ENCODE peak calls at places on chromosomes 11 and 22, in five cellular contexts. P is colonic mucosa; K is tibial nerve; J is SK-N-MC; R is effector memory CD4-positive, alpha-beta T cell. F is an unnamed sample.

GRCh38 chr22:38317237-38317994 is at the start of gene CSNK1E:
- DNase-seq in R (peak), P (peak), J (no peak), K (peak), F (peak)

GRCh38 chr11:110565344-110565684 is 135.6 kb downstream of the FDX1 start:
- DNase-seq in P (no peak), K (no peak), J (no peak), R (no peak), F (no peak)

GRCh38 chr22:36493690-36494110 is 12.3 kb upstream of the TXN2 start:
- DNase-seq in K (peak), J (no peak), R (no peak), P (peak), F (no peak)

GRCh38 chr11:101363706-101364275 is 220.0 kb downstream of the TRPC6 start:
- DNase-seq in K (no peak), P (no peak), R (no peak), J (no peak), F (no peak)

GRCh38 chr11:63595296-63595695 is 18.9 kb downstream of the PLAAT3 start:
- DNase-seq in K (no peak), J (no peak), P (peak), R (no peak), F (no peak)

GRCh38 chr11:18769802-18770456 is 21.7 kb downstream of the PTPN5 start:
- DNase-seq in P (peak), J (no peak), R (no peak), K (no peak), F (no peak)

GRCh38 chr11:32792948-32793475 is 1.4 kb downstream of the CCDC73 start:
- DNase-seq in P (peak), K (peak), R (peak), J (no peak), F (peak)

GRCh38 chr11:33946930-33947329 is 55.1 kb upstream of the LMO2 start:
- DNase-seq in P (no peak), K (no peak), J (no peak), R (no peak), F (no peak)

GRCh38 chr22:40026641-40027040 is 31.9 kb downstream of the FAM83F start:
- DNase-seq in J (no peak), K (no peak), P (no peak), R (no peak), F (no peak)

GRCh38 chr11:46555269-46556054 is 38.4 kb downstream of the AMBRA1 start:
- DNase-seq in P (no peak), R (no peak), J (no peak), K (no peak), F (no peak)

GRCh38 chr11:64581057-64581523 is 9.9 kb upstream of the SLC22A12 start:
- DNase-seq in J (no peak), P (no peak), R (no peak), K (no peak), F (no peak)

GRCh38 chr11:46917109-46918086 is 952 bp downstream of the LRP4 start:
- DNase-seq in K (no peak), J (no peak), R (no peak), P (peak), F (no peak)

GRCh38 chr11:57779275-57779674 is 17.7 kb downstream of the CTNND1 start:
- DNase-seq in J (no peak), R (no peak), K (peak), P (no peak), F (peak)

GRCh38 chr22:48568736-48569330 is 1258.8 kb downstream of the BRD1 start:
- DNase-seq in P (no peak), J (no peak), K (no peak), R (no peak), F (peak)

GRCh38 chr22:30968015-30968923 is at the start of gene MORC2:
- DNase-seq in J (no peak), R (no peak), K (no peak), P (peak), F (no peak)

GRCh38 chr11:64848779-64849599 is 4.5 kb upstream of the CDC42BPG start:
- DNase-seq in R (no peak), P (peak), K (no peak), J (no peak), F (no peak)

GRCh38 chr11:82557274-82557673 is 176.4 kb downstream of the FAM181B start:
- DNase-seq in J (peak), P (no peak), R (no peak), K (peak), F (no peak)

GRCh38 chr22:24230911-24231656 is 13.8 kb downstream of the GGT5 start:
- DNase-seq in J (no peak), R (peak), K (no peak), P (peak), F (no peak)

GRCh38 chr22:48096846-48097665 is 1334.6 kb downstream of the TBC1D22A start:
- DNase-seq in P (no peak), R (no peak), J (no peak), K (no peak), F (no peak)

GRCh38 chr11:85784907-85785306 is 26.0 kb downstream of the SYTL2 start:
- DNase-seq in K (no peak), J (no peak), P (no peak), R (no peak), F (no peak)

GRCh38 chr11:33211153-33211552 is 46.0 kb upstream of the HIPK3 start:
- DNase-seq in K (peak), P (no peak), R (no peak), J (no peak), F (no peak)

GRCh38 chr11:131692151-131692550 is 321.7 kb downstream of the NTM start:
- DNase-seq in R (no peak), K (no peak), J (no peak), P (no peak), F (no peak)

GRCh38 chr22:28027453-28028448 is 108.7 kb upstream of the PITPNB start:
- DNase-seq in K (peak), P (peak), R (no peak), J (no peak), F (no peak)

GRCh38 chr11:119476666-119477331 is 53.8 kb upstream of the THY1 start:
- DNase-seq in P (no peak), K (no peak), J (no peak), R (no peak), F (no peak)

GRCh38 chr11:62958547-62959071 is 26.2 kb downstream of the SLC22A6 start:
- DNase-seq in J (peak), K (no peak), R (no peak), P (peak), F (no peak)

GRCh38 chr22:26471522-26471921 is 12.1 kb downstream of the HPS4 start:
- DNase-seq in J (no peak), P (no peak), K (no peak), R (no peak), F (no peak)

GRCh38 chr11:73792584-73792983 is 4.9 kb downstream of the MRPL48 start:
- DNase-seq in J (no peak), K (no peak), R (no peak), P (no peak), F (no peak)

GRCh38 chr22:47901911-47902310 is 1139.5 kb downstream of the TBC1D22A start:
- DNase-seq in J (no peak), P (no peak), K (no peak), R (no peak), F (no peak)

GRCh38 chr11:88414385-88414861 is 76.9 kb upstream of the CTSC start:
- DNase-seq in J (no peak), K (peak), R (no peak), P (peak), F (no peak)

GRCh38 chr11:28072321-28072720 is 35.6 kb downstream of the KIF18A start:
- DNase-seq in R (no peak), P (no peak), J (no peak), K (no peak), F (no peak)

GRCh38 chr22:37211853-37212173 is 464 bp downstream of the SSTR3 start:
- DNase-seq in J (no peak), K (no peak), P (no peak), R (no peak), F (no peak)

GRCh38 chr11:111983187-111983986 is 41.8 kb upstream of the DLAT start:
- DNase-seq in K (no peak), P (peak), R (no peak), J (no peak), F (peak)

GRCh38 chr22:46941958-46942815 is 179.7 kb downstream of the TBC1D22A start:
- DNase-seq in P (peak), K (peak), J (no peak), R (no peak), F (no peak)

GRCh38 chr22:30234786-30235470 is 11.6 kb downstream of the LIF start:
- DNase-seq in J (no peak), K (no peak), R (no peak), P (no peak), F (no peak)

GRCh38 chr11:111633248-111633647 is 31.0 kb downstream of the SIK2 start:
- DNase-seq in R (no peak), K (no peak), J (no peak), P (no peak), F (no peak)

GRCh38 chr11:1559103-1559951 is 12.7 kb downstream of the DUSP8 start:
- DNase-seq in R (no peak), P (peak), J (no peak), K (peak), F (peak)

GRCh38 chr11:118634435-118635236 is 27.2 kb downstream of the PHLDB1 start:
- DNase-seq in K (peak), J (no peak), R (no peak), P (peak), F (no peak)

GRCh38 chr11:14537134-14537599 is 17.0 kb upstream of the PSMA1 start:
- DNase-seq in R (no peak), P (peak), J (peak), K (peak), F (no peak)
- H3K27ac ChIP-seq in R (peak), P (no peak), J (peak), K (no peak), F (no peak)

DNA sequence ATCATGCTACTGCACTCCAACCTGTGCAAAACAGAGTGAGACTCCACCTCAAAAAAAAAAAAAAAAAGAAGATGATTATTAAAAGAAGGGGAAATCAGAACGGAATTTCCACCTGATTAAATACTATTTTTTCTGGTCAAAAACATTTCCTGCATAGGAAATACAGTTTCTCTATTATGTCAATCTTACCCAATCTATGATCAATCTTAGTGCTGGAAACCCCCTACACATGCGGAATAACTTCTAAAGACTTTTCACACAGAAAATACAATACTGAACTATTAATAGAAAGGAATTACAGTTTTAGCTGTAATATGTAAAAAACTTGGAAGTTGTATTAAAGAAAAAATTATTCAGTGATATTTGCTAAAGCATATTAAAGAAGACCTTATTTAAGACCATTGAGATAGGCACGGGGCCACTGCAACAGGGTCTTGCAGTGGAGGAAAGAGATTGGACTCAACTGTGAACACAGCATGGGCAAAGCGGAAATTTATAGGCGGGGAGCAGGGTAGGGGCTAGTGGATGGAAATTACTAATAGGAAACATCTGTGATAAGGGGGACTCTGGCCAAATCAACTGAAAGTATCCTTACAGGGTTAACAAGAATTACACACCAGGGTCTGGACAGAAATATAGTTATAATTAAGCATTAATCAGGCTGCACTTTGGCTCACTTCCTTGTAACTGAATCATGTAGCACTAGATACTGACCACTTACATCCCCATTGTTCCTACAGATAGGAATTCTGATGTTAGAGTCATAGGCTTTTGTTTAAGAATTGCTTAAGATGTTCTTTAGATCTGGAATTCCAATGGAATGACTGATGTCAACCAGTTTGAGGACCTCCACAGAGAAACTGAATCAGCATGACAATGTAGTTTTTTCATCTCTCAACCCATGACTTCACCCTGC is 411.5 kb upstream of the DDI1 start:
- DNase-seq in P (no peak), K (no peak), J (no peak), R (no peak), F (no peak)
- H3K27ac ChIP-seq in P (no peak), K (no peak), J (no peak), R (no peak), F (no peak)

GRCh38 chr11:122099345-122100045 is 16.5 kb downstream of the BLID start:
- DNase-seq in P (no peak), R (no peak), K (no peak), J (no peak), F (peak)
- H3K27ac ChIP-seq in P (no peak), R (no peak), K (peak), J (no peak), F (peak)

DNA sequence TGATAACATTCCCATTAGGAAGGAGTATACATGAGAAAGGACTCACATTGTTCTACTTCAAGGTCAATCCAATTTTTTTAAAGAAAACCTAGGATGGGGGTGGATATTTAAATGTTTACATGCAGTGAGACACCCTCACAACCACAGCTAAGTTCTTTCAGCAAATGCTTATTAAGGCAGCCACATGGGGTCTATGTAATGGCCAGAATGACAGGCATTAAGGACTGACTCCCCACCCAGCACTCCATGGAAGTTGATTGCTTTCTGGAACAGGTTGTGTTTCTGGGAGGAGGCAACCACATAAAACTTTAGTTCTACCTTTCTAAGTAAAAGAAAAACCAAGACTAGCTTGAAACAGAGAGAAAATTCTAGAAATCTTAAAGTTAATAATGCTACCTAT is 662.0 kb upstream of the CCDC90B start:
- DNase-seq in R (no peak), J (no peak), K (no peak), P (no peak), F (no peak)
- H3K27ac ChIP-seq in R (no peak), J (no peak), K (no peak), P (no peak), F (no peak)

GRCh38 chr11:93524868-93525267 is 18.3 kb downstream of the SMCO4 start:
- DNase-seq in P (no peak), K (no peak), J (no peak), R (no peak), F (no peak)
- H3K27ac ChIP-seq in P (no peak), K (no peak), J (no peak), R (no peak), F (no peak)

DNA sequence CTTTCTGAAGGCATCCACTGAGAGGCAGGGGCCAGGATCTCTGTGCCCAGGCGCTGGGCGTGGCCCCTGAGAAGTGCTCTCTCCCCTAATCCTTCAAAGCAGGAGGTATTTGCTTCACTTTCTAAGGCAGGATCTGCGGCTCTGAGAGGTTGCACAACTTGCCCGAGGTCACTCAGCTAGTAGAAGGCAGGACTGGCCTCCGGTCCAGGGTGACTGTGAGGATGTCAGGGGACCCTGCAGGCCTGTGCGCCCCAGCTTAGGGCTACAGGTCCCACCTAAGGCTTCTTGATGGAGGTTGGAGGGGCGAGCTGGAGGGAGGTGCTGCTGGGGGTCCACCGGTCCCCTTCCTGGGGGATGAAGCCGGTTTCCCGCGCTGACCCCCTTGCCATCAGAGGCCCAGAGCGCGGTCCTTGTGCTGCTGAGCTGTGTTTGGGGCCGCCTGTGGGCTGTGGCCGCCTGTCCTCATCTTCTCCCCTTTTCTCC is 979 bp downstream of the SMIM38 start:
- DNase-seq in J (no peak), R (no peak), P (no peak), K (no peak), F (no peak)
- H3K27ac ChIP-seq in J (no peak), R (no peak), P (no peak), K (peak), F (peak)

GRCh38 chr11:2921261-2921660 is 8.0 kb downstream of the PHLDA2 start:
- DNase-seq in J (no peak), K (no peak), R (no peak), P (no peak), F (no peak)
- H3K27ac ChIP-seq in J (no peak), K (no peak), R (no peak), P (no peak), F (no peak)

GRCh38 chr22:50261615-50262459 is at the start of gene MAPK12:
- DNase-seq in P (no peak), R (no peak), K (no peak), J (no peak), F (no peak)
- H3K27ac ChIP-seq in P (no peak), R (no peak), K (no peak), J (no peak), F (no peak)